ENCODE peak calls at places on chromosomes 1 and 21, in four cellular contexts. S, H, K and X are unnamed samples. For H3K9me3, the result is how much of the 10 kb centered on the place peaks cover.

GRCh38 chr1:152873495-152873894 is 4.6 kb upstream of the SMCP start:
- DNase-seq in S (no peak), H (no peak), K (no peak), X (no peak)

GRCh38 chr1:236795757-236796719 is 946 bp downstream of the MTR start:
- DNase-seq in K (peak), S (peak), H (no peak), X (peak)

GRCh38 chr1:22038036-22038435 is 14.5 kb upstream of the CDC42 start:
- DNase-seq in H (no peak), K (no peak), S (no peak), X (no peak)

GRCh38 chr1:246364415-246364941 is 142.6 kb downstream of the SMYD3 start:
- DNase-seq in H (no peak), S (no peak), K (no peak), X (no peak)

GRCh38 chr21:46159841-46160562 is 4.6 kb upstream of the FTCD start:
- DNase-seq in H (no peak), K (no peak), S (no peak), X (no peak)

GRCh38 chr1:12434174-12434573 is 183.8 kb downstream of the DHRS3 start:
- DNase-seq in S (no peak), K (peak), H (no peak), X (no peak)

GRCh38 chr1:36199934-36200741 is 24.1 kb upstream of the THRAP3 start:
- DNase-seq in S (no peak), K (peak), H (no peak), X (no peak)

GRCh38 chr1:234212764-234213406 is 160.4 kb upstream of the COA6 start:
- DNase-seq in K (no peak), S (no peak), H (peak), X (no peak)

GRCh38 chr21:42003051-42003461 is 7.1 kb downstream of the ZBTB21 start:
- DNase-seq in K (no peak), S (no peak), H (no peak), X (no peak)

GRCh38 chr1:244187310-244187709 is 136.2 kb downstream of the ZBTB18 start:
- DNase-seq in S (no peak), K (no peak), H (no peak), X (no peak)

GRCh38 chr21:31566061-31566460 is 93.4 kb upstream of the SOD1 start:
- DNase-seq in H (no peak), K (no peak), S (no peak), X (no peak)

GRCh38 chr1:166908942-166909341 is 32.9 kb upstream of the TADA1 start:
- DNase-seq in S (no peak), H (no peak), K (no peak), X (no peak)

GRCh38 chr1:43879414-43879813 is 54.2 kb upstream of the ARTN start:
- DNase-seq in S (no peak), K (no peak), H (no peak), X (no peak)

GRCh38 chr1:33429846-33430750 is 797 bp downstream of the PHC2 start:
- DNase-seq in K (peak), H (no peak), S (no peak), X (no peak)

GRCh38 chr1:53560572-53561487 is 101.6 kb downstream of the DMRTB1 start:
- DNase-seq in S (no peak), H (no peak), K (peak), X (no peak)

GRCh38 chr21:33541105-33541711 is 709 bp downstream of the GART start:
- DNase-seq in K (no peak), H (no peak), S (no peak), X (no peak)

GRCh38 chr1:204268101-204268500 is 54.3 kb upstream of the GOLT1A start:
- DNase-seq in S (no peak), H (no peak), K (no peak), X (no peak)

GRCh38 chr1:89598450-89599331 is 34.2 kb upstream of the LRRC8C start:
- DNase-seq in H (peak), K (no peak), S (no peak), X (no peak)

GRCh38 chr1:184326278-184326677 is 60.6 kb upstream of the C1orf21 start:
- DNase-seq in S (no peak), K (peak), H (no peak), X (no peak)

GRCh38 chr1:236534164-236534651 is 10.4 kb downstream of the LGALS8 start:
- DNase-seq in K (no peak), S (no peak), H (no peak), X (no peak)

GRCh38 chr21:45393021-45393420 is 11.9 kb upstream of the COL18A1 start:
- DNase-seq in S (no peak), K (no peak), H (no peak), X (no peak)

GRCh38 chr1:33443705-33444180 is 12.8 kb upstream of the PHC2 start:
- DNase-seq in H (no peak), S (no peak), K (no peak), X (no peak)

GRCh38 chr1:90501281-90501680 is 215.8 kb downstream of the BARHL2 start:
- DNase-seq in K (no peak), H (no peak), S (no peak), X (no peak)

GRCh38 chr1:52751589-52752306 is 25.5 kb downstream of the ZYG11B start:
- DNase-seq in K (no peak), H (peak), S (no peak), X (no peak)

GRCh38 chr1:152884966-152885624 is 7.0 kb downstream of the SMCP start:
- DNase-seq in S (no peak), H (no peak), K (no peak), X (no peak)

GRCh38 chr1:93448983-93449805 is 1.3 kb downstream of the FNBP1L start:
- DNase-seq in S (no peak), H (no peak), K (peak), X (no peak)

GRCh38 chr1:165542015-165542631 is 1.7 kb upstream of the LRRC52 start:
- DNase-seq in S (no peak), K (no peak), H (no peak), X (no peak)

GRCh38 chr1:153608742-153609584 is 4.0 kb downstream of the S100A16 start:
- DNase-seq in H (peak), S (peak), K (peak), X (no peak)

GRCh38 chr1:89311757-89312156 is 39.1 kb upstream of the GBP5 start:
- DNase-seq in S (no peak), H (no peak), K (no peak), X (no peak)

DNA sequence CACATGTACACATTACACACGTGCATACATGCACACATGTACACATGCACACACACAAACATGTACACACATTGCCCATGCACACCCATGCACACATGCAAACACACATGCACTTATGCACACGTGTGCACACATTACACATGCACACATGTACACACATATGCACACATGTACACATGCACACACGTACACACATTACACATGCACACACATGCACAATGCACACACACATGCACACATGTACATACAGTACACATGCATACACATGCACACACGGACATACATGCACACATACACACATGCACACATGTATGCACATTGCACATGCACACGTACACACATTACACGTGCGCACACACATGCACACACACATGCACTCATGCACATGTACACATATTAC is 95.3 kb upstream of the TTC34 start:
- DNase-seq in H (no peak), K (no peak), S (no peak), X (no peak)
- H3K9me3 ChIP-seq in H (under half), K (under half), S (under half), X (under half)

GRCh38 chr1:2957329-2957728 is 63.9 kb upstream of the ACTRT2 start:
- DNase-seq in H (no peak), K (no peak), S (no peak), X (no peak)

GRCh38 chr1:2952992-2953391 is 68.3 kb upstream of the ACTRT2 start:
- DNase-seq in K (no peak), H (no peak), S (no peak), X (no peak)

GRCh38 chr1:2953688-2954285 is 67.5 kb upstream of the ACTRT2 start:
- DNase-seq in S (no peak), H (no peak), K (no peak), X (no peak)

GRCh38 chr1:2955652-2956051 is 65.6 kb upstream of the ACTRT2 start:
- DNase-seq in H (no peak), S (no peak), K (no peak), X (no peak)

GRCh38 chr1:2956571-2956970 is 64.7 kb upstream of the ACTRT2 start:
- DNase-seq in K (no peak), H (no peak), S (no peak), X (no peak)
- H3K9me3 ChIP-seq in K (under half), H (under half), S (half or more), X (under half)

DNA sequence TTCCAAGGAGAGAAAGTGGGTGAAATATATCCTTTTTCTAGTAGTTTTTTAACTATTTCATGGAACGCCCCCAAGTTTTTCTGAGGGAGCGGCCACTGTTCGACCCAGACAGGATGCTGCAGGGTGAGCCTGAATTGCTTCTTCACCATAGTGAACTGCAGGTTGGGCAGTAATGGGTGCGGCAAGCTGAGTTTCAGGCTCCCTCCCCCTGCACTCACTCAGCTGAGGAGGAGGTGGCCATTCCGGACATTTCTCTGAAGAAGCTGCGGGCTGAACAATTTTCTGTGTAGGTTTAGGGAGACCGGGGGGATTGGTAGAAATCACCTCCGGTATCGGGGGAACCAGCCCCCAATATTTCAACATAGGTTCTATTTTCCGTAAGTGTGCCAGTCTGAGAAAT is 8.2 kb downstream of the DAP3 start:
- DNase-seq in K (no peak), H (no peak), S (no peak), X (no peak)
- H3K9me3 ChIP-seq in K (under half), H (under half), S (under half), X (under half)

DNA sequence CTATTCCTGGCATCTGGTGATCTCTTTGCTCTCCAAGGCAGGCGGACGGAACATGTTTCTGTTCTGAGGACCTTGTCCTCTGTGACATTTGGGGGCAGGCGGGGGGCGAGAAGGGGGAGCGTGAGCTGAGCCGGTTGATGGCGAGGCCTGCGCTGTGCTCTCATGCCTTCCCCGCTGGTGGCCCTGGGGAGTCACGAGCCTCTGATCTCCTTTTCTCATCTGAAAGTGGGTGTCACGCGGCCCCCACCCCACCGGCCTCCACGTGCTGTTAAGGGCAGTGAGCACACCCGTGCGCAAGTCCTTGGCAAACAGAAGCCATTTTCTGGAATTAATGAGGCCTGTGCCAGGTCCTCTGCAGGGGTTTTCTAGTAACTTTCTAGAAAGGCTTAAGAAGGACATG is 102.8 kb upstream of the ACTRT2 start:
- DNase-seq in S (no peak), H (no peak), K (no peak), X (no peak)
- H3K9me3 ChIP-seq in S (under half), H (under half), K (under half), X (under half)

GRCh38 chr1:4344065-4344753 is 310.2 kb upstream of the AJAP1 start:
- DNase-seq in H (no peak), K (no peak), S (no peak), X (no peak)

GRCh38 chr1:4345126-4345525 is 309.3 kb upstream of the AJAP1 start:
- DNase-seq in S (no peak), H (no peak), K (no peak), X (no peak)

GRCh38 chr1:4351453-4351852 is 303.0 kb upstream of the AJAP1 start:
- DNase-seq in K (no peak), H (no peak), S (no peak), X (no peak)

GRCh38 chr1:4346141-4346540 is 308.3 kb upstream of the AJAP1 start:
- DNase-seq in S (no peak), K (no peak), H (no peak), X (no peak)
- H3K9me3 ChIP-seq in S (under half), K (under half), H (under half), X (under half)

GRCh38 chr1:209080170-209080781 is 503.2 kb upstream of the CAMK1G start:
- DNase-seq in K (no peak), H (no peak), S (no peak), X (no peak)
- H3K9me3 ChIP-seq in K (under half), H (under half), S (under half), X (under half)

DNA sequence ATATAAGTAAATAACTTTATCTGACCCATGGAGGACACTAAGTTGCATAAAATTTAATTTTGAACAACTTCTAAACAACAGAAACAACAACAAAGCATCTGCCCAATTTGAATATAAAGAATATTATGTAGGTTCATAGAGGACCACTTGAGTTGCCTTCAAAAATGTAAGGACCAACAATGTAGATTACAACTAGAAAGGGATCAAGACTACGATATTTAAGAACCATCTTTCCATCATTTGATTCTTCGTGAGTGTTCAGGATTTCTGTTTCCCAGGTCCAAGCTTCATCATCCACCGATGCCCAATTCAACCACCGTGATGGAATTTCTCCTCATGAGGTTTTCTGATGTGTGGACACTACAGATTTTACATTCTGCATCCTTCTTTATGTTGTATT is at the start of gene OR14C36:
- DNase-seq in S (no peak), H (no peak), K (no peak), X (no peak)
- H3K9me3 ChIP-seq in S (under half), H (under half), K (under half), X (under half)

GRCh38 chr1:40477680-40478057 is 579 bp downstream of the ZFP69 start:
- DNase-seq in S (peak), K (no peak), H (no peak), X (no peak)

GRCh38 chr1:40478276-40478675 is 1.2 kb downstream of the ZFP69 start:
- DNase-seq in H (no peak), K (no peak), S (no peak), X (no peak)

GRCh38 chr1:40476924-40477679 is at the start of gene ZFP69:
- DNase-seq in S (peak), K (peak), H (peak), X (peak)

GRCh38 chr1:40475268-40475667 is 1.8 kb upstream of the ZFP69 start:
- DNase-seq in H (no peak), S (no peak), K (no peak), X (no peak)

DNA sequence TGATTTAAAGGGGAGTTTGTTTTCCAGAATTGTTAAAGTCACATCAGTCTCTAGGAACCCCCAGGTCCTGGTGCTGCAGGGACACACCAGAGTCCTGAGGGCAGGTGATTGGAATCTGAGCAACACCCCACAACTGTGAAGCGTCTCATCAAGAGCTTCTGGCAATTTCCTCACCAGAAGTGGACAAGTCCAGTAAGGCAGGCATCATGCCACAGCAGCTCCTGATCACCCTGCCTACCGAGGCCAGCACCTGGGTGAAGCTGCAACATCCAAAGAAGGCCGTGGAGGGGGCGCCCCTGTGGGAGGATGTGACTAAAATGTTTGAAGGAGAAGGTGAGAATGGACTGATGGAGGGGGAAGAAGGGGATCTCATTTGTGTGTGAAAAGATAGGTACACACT is 2.1 kb downstream of the ZFP69 start:
- DNase-seq in S (no peak), K (no peak), H (no peak), X (no peak)
- H3K9me3 ChIP-seq in S (under half), K (under half), H (under half), X (under half)

DNA sequence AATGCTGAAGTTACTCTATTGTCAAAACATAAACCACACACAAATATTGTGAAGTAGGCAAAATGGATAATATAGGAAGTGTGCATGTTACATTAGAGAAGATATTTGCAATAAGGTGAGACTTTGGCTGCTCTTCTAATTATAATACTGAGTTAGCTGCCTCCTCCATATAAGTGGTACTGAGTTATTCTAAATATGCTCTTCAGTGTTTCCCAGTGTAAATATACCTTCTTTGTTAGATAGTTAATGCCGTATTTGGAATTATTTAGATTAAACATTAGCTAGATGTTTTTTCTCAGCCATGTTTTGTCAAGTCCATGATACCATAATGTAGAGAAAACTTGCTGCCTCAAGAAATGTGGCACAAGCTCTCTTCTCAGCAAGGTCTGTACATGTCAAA is 186.4 kb downstream of the PTPRC start:
- DNase-seq in K (no peak), S (no peak), H (no peak), X (no peak)
- H3K9me3 ChIP-seq in K (under half), S (under half), H (under half), X (under half)

GRCh38 chr1:55289614-55290013 is 74.5 kb upstream of the USP24 start:
- DNase-seq in S (no peak), H (no peak), K (no peak), X (no peak)
- H3K9me3 ChIP-seq in S (under half), H (under half), K (under half), X (under half)